ENCODE peak calls at places on chromosomes 13 and 19, in seven cellular contexts. One of them, this sample, is unnamed.

GRCh38 chr19:33470040-33470330 is 51.6 kb downstream of the PEPD start:
- DNase-seq in cardiac fibroblast: no peak
- DNase-seq in NCI-H2171: no peak
- DNase-seq in tibial artery: peak
- DNase-seq in stimulated activated naive CD8-positive, alpha-beta T cell treated with anti-CD3 and anti-CD28 coated beads, Interleukin-15, Interleukin-2, amounts not matched to agents 100 U/mL and 50 U/mL, for 24 hours: no peak
- DNase-seq in left colon: no peak
- DNase-seq in tibial nerve: peak
- DNase-seq in this sample: no peak

GRCh38 chr19:51123381-51124186 is 1.1 kb upstream of the SIGLEC9 start:
- DNase-seq in cardiac fibroblast: no peak
- DNase-seq in NCI-H2171: no peak
- DNase-seq in tibial artery: no peak
- DNase-seq in stimulated activated naive CD8-positive, alpha-beta T cell treated with anti-CD3 and anti-CD28 coated beads, Interleukin-15, Interleukin-2, amounts not matched to agents 100 U/mL and 50 U/mL, for 24 hours: no peak
- DNase-seq in left colon: no peak
- DNase-seq in tibial nerve: no peak
- DNase-seq in this sample: no peak

GRCh38 chr19:11451942-11452813 is 16.7 kb downstream of the PRKCSH start:
- DNase-seq in cardiac fibroblast: no peak
- DNase-seq in NCI-H2171: no peak
- DNase-seq in tibial artery: no peak
- DNase-seq in stimulated activated naive CD8-positive, alpha-beta T cell treated with anti-CD3 and anti-CD28 coated beads, Interleukin-15, Interleukin-2, amounts not matched to agents 100 U/mL and 50 U/mL, for 24 hours: no peak
- DNase-seq in left colon: no peak
- DNase-seq in tibial nerve: no peak
- DNase-seq in this sample: no peak

GRCh38 chr13:80654638-80655249 is 313.8 kb upstream of the SPRY2 start:
- DNase-seq in cardiac fibroblast: no peak
- DNase-seq in NCI-H2171: no peak
- DNase-seq in tibial artery: no peak
- DNase-seq in stimulated activated naive CD8-positive, alpha-beta T cell treated with anti-CD3 and anti-CD28 coated beads, Interleukin-15, Interleukin-2, amounts not matched to agents 100 U/mL and 50 U/mL, for 24 hours: no peak
- DNase-seq in left colon: no peak
- DNase-seq in tibial nerve: no peak
- DNase-seq in this sample: no peak

GRCh38 chr13:78601886-78602560 is 1.3 kb downstream of the POU4F1 start:
- DNase-seq in cardiac fibroblast: no peak
- DNase-seq in NCI-H2171: no peak
- DNase-seq in tibial artery: no peak
- DNase-seq in stimulated activated naive CD8-positive, alpha-beta T cell treated with anti-CD3 and anti-CD28 coated beads, Interleukin-15, Interleukin-2, amounts not matched to agents 100 U/mL and 50 U/mL, for 24 hours: no peak
- DNase-seq in left colon: no peak
- DNase-seq in tibial nerve: no peak
- DNase-seq in this sample: no peak

GRCh38 chr19:42501733-42502132 is 26.5 kb downstream of the CEACAM1 start:
- DNase-seq in cardiac fibroblast: no peak
- DNase-seq in NCI-H2171: no peak
- DNase-seq in tibial artery: no peak
- DNase-seq in stimulated activated naive CD8-positive, alpha-beta T cell treated with anti-CD3 and anti-CD28 coated beads, Interleukin-15, Interleukin-2, amounts not matched to agents 100 U/mL and 50 U/mL, for 24 hours: no peak
- DNase-seq in left colon: no peak
- DNase-seq in tibial nerve: no peak
- DNase-seq in this sample: no peak

GRCh38 chr19:30227071-30227621 is 145.0 kb upstream of the ZNF536 start:
- DNase-seq in cardiac fibroblast: no peak
- DNase-seq in NCI-H2171: no peak
- DNase-seq in tibial artery: no peak
- DNase-seq in stimulated activated naive CD8-positive, alpha-beta T cell treated with anti-CD3 and anti-CD28 coated beads, Interleukin-15, Interleukin-2, amounts not matched to agents 100 U/mL and 50 U/mL, for 24 hours: no peak
- DNase-seq in left colon: no peak
- DNase-seq in tibial nerve: no peak
- DNase-seq in this sample: no peak

GRCh38 chr19:45496349-45496953 is 396 bp downstream of the RTN2 start:
- DNase-seq in cardiac fibroblast: no peak
- DNase-seq in NCI-H2171: no peak
- DNase-seq in tibial artery: no peak
- DNase-seq in stimulated activated naive CD8-positive, alpha-beta T cell treated with anti-CD3 and anti-CD28 coated beads, Interleukin-15, Interleukin-2, amounts not matched to agents 100 U/mL and 50 U/mL, for 24 hours: peak
- DNase-seq in left colon: no peak
- DNase-seq in tibial nerve: no peak
- DNase-seq in this sample: no peak

GRCh38 chr13:30030141-30030750 is 179.8 kb upstream of the UBL3 start:
- DNase-seq in cardiac fibroblast: peak
- DNase-seq in NCI-H2171: no peak
- DNase-seq in tibial artery: no peak
- DNase-seq in stimulated activated naive CD8-positive, alpha-beta T cell treated with anti-CD3 and anti-CD28 coated beads, Interleukin-15, Interleukin-2, amounts not matched to agents 100 U/mL and 50 U/mL, for 24 hours: no peak
- DNase-seq in left colon: no peak
- DNase-seq in tibial nerve: no peak
- DNase-seq in this sample: no peak

GRCh38 chr13:97295279-97296182 is 73.4 kb downstream of the MBNL2 start:
- DNase-seq in cardiac fibroblast: peak
- DNase-seq in NCI-H2171: no peak
- DNase-seq in tibial artery: no peak
- DNase-seq in stimulated activated naive CD8-positive, alpha-beta T cell treated with anti-CD3 and anti-CD28 coated beads, Interleukin-15, Interleukin-2, amounts not matched to agents 100 U/mL and 50 U/mL, for 24 hours: no peak
- DNase-seq in left colon: no peak
- DNase-seq in tibial nerve: no peak
- DNase-seq in this sample: no peak

GRCh38 chr19:38676023-38676877 is 28.8 kb downstream of the ACTN4 start:
- DNase-seq in cardiac fibroblast: peak
- DNase-seq in NCI-H2171: no peak
- DNase-seq in tibial artery: no peak
- DNase-seq in stimulated activated naive CD8-positive, alpha-beta T cell treated with anti-CD3 and anti-CD28 coated beads, Interleukin-15, Interleukin-2, amounts not matched to agents 100 U/mL and 50 U/mL, for 24 hours: no peak
- DNase-seq in left colon: no peak
- DNase-seq in tibial nerve: no peak
- DNase-seq in this sample: no peak

GRCh38 chr13:101977475-101977874 is 424.4 kb downstream of the FGF14 start:
- DNase-seq in cardiac fibroblast: peak
- DNase-seq in NCI-H2171: peak
- DNase-seq in tibial artery: no peak
- DNase-seq in stimulated activated naive CD8-positive, alpha-beta T cell treated with anti-CD3 and anti-CD28 coated beads, Interleukin-15, Interleukin-2, amounts not matched to agents 100 U/mL and 50 U/mL, for 24 hours: no peak
- DNase-seq in left colon: no peak
- DNase-seq in tibial nerve: no peak
- DNase-seq in this sample: no peak

GRCh38 chr19:34904846-34905527 is 21.7 kb upstream of the ZNF30 start:
- DNase-seq in cardiac fibroblast: no peak
- DNase-seq in NCI-H2171: no peak
- DNase-seq in tibial artery: no peak
- DNase-seq in stimulated activated naive CD8-positive, alpha-beta T cell treated with anti-CD3 and anti-CD28 coated beads, Interleukin-15, Interleukin-2, amounts not matched to agents 100 U/mL and 50 U/mL, for 24 hours: no peak
- DNase-seq in left colon: no peak
- DNase-seq in tibial nerve: no peak
- DNase-seq in this sample: no peak

This sample was measured in epithelial cell of proximal tubule.